ENCODE peak calls at places on chromosomes 13 and 19, in four cellular contexts. C is tibial artery, O is neural progenitor cell, Y is AG08395. B is an unnamed sample.

GRCh38 chr19:18807861-18808331 is 16.8 kb upstream of the COMP start:
- DNase-seq in C (peak; percentile 79), Y (peak; percentile 85), O (no peak), B (no peak)

GRCh38 chr19:40598121-40598917 is 2.9 kb upstream of the LTBP4 start:
- DNase-seq in O (peak; percentile 96), C (peak; percentile 88), Y (peak; percentile 83), B (peak; percentile 94)

GRCh38 chr19:48964205-48965032 is 690 bp upstream of the FTL start:
- DNase-seq in C (peak; percentile 57), Y (peak; percentile 44), O (peak; percentile 31), B (no peak)

GRCh38 chr19:22137791-22138190 is 59.0 kb downstream of the ZNF676 start:
- DNase-seq in O (no peak), C (no peak), Y (no peak), B (no peak)

GRCh38 chr13:26967119-26968038 is 204.2 kb downstream of the USP12 start:
- DNase-seq in O (no peak), C (no peak), Y (peak; percentile 27), B (no peak)

GRCh38 chr13:109784590-109785140 is 1.7 kb downstream of the IRS2 start:
- DNase-seq in O (peak; percentile 93), Y (peak; percentile 67), C (peak; percentile 60), B (peak; percentile 78)

GRCh38 chr13:74246398-74246975 is 112.3 kb upstream of the KLF12 start:
- DNase-seq in O (no peak), Y (peak; percentile 12), C (peak; percentile 22), B (no peak)

GRCh38 chr19:44755219-44755618 is 6.7 kb downstream of the BCL3 start:
- DNase-seq in Y (no peak), C (no peak), O (no peak), B (no peak)

GRCh38 chr13:36666482-36667264 is 7.1 kb upstream of the SERTM1 start:
- DNase-seq in O (no peak), C (no peak), Y (no peak), B (no peak)

B was measured in suprapubic skin.